ENCODE peak calls at places on chromosome 2, in seven cellular contexts. B is choroid plexus epithelial cell, Q is astrocyte of the spinal cord, D is Calu3, H is bronchial epithelial cell, O is pancreas, W is right lobe of liver. K is an unnamed sample.

GRCh38 chr2:47058061-47058931 is 96.8 kb downstream of the STPG4 start:
- DNase-seq in B (peak), Q (peak), D (no peak), H (no peak), O (no peak), W (no peak), K (no peak)

GRCh38 chr2:202687276-202687675 is 52.5 kb downstream of the FAM117B start:
- DNase-seq in B (no peak), Q (no peak), D (no peak), H (peak), O (no peak), W (no peak), K (no peak)

GRCh38 chr2:45851111-45851510 is 199.6 kb downstream of the PRKCE start:
- DNase-seq in B (no peak), Q (peak), D (no peak), H (peak), O (no peak), W (no peak), K (no peak)

GRCh38 chr2:53445376-53446072 is 322.1 kb upstream of the CHAC2 start:
- DNase-seq in B (peak), Q (peak), D (no peak), H (peak), O (no peak), W (no peak), K (no peak)

GRCh38 chr2:60002158-60002867 is 551.1 kb downstream of the BCL11A start:
- DNase-seq in B (no peak), Q (no peak), D (no peak), H (no peak), O (no peak), W (no peak), K (no peak)

GRCh38 chr2:113720167-113720566 is 36.3 kb downstream of the SLC35F5 start:
- DNase-seq in B (peak), Q (no peak), D (no peak), H (peak), O (no peak), W (no peak), K (no peak)

GRCh38 chr2:46632349-46632748 is 153.0 kb downstream of the TMEM247 start:
- DNase-seq in B (peak), Q (peak), D (no peak), H (peak), O (no peak), W (no peak), K (no peak)

GRCh38 chr2:218368621-218369153 is 12.0 kb downstream of the CATIP start:
- DNase-seq in B (peak), Q (no peak), D (no peak), H (no peak), O (no peak), W (peak), K (no peak)

GRCh38 chr2:105290981-105291660 is 38.4 kb downstream of the TGFBRAP1 start:
- DNase-seq in B (no peak), Q (no peak), D (no peak), H (peak), O (no peak), W (no peak), K (no peak)

GRCh38 chr2:65020943-65021528 is 31.8 kb downstream of the SLC1A4 start:
- DNase-seq in B (no peak), Q (no peak), D (no peak), H (peak), O (no peak), W (no peak), K (no peak)

GRCh38 chr2:152242787-152243472 is 67.4 kb upstream of the STAM2 start:
- DNase-seq in B (no peak), Q (no peak), D (no peak), H (no peak), O (no peak), W (no peak), K (no peak)

GRCh38 chr2:18788590-18788989 is 199.2 kb upstream of the NT5C1B start:
- DNase-seq in B (peak), Q (peak), D (no peak), H (no peak), O (peak), W (peak), K (no peak)

GRCh38 chr2:938181-939005 is 12.3 kb upstream of the SNTG2 start:
- DNase-seq in B (no peak), Q (no peak), D (no peak), H (no peak), O (no peak), W (no peak), K (no peak)

GRCh38 chr2:937530-937929 is 13.1 kb upstream of the SNTG2 start:
- DNase-seq in B (peak), Q (peak), D (no peak), H (no peak), O (no peak), W (no peak), K (no peak)

GRCh38 chr2:941811-942360 is 8.8 kb upstream of the SNTG2 start:
- DNase-seq in B (no peak), Q (no peak), D (no peak), H (no peak), O (no peak), W (no peak), K (no peak)

GRCh38 chr2:942775-943460 is 7.7 kb upstream of the SNTG2 start:
- DNase-seq in B (no peak), Q (no peak), D (no peak), H (no peak), O (no peak), W (no peak), K (no peak)

DNA sequence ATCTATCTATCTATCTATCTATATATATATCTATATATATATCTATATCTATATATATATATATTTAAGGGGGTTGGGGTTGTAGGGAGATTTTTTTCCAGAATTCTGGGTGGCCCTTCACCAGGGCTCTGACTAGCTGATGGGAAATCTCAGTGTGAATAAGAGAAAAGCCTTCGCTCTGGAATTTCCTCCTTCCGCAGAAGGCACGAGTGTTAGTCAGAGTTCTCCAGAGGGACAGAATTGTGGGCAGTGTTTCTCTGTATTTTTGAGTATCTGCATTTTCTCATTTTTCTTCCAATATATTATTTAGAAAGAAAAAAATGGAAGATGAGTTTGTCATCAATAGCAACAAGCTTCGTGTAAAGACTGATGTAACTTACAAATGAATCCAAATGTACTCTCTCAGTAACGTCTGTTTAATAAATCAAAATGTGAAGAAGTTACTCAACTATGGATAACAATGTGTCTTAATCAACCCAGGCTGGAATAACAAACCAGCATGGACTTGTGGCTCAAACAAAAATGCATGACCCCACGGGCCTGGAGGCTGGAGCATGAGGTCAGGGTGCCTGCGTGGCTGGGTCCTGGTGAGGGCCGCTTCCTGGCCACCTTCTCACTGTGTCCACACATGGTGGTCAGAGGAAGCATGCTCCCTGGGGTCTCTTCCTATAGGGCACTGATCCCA is 10.6 kb upstream of the SNTG2 start:
- DNase-seq in B (peak), Q (peak), D (no peak), H (no peak), O (no peak), W (no peak), K (no peak)
- TF ChIP-seq CTCF in B (no peak), Q (no peak), D (no peak), H (no peak), O (no peak), W (no peak), K (no peak)

GRCh38 chr2:172427990-172428840 is 829 bp downstream of the ITGA6 start:
- DNase-seq in B (no peak), Q (peak), D (peak), H (no peak), O (peak), W (peak), K (peak)
- TF ChIP-seq CTCF in B (no peak), Q (peak), D (peak), H (peak), O (no peak), W (no peak), K (no peak)

DNA sequence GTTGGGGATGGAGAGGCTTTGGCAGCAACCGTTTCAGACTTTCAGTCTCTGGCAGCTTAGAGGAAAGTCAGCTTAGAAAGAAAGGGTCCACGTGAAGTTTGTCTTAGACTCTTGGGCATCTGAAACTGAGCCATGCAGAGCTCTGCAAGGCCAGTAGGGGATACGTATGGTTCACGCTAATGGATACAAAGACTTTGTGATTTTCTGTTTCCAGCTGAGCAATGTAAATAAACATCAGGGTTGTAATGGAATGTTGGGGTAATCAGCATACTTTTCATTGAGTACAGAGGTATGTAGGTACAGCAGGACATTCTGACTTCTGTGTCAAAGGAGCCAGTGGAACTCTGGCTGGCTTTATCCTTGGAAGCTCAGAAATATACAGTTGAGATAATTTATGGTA is 31.0 kb downstream of the RALB start:
- DNase-seq in B (peak), Q (peak), D (no peak), H (no peak), O (no peak), W (no peak), K (no peak)
- TF ChIP-seq CTCF in B (peak), Q (peak), D (no peak), H (no peak), O (no peak), W (no peak), K (peak)

GRCh38 chr2:22829806-22830205 is 555.2 kb upstream of the KLHL29 start:
- DNase-seq in B (no peak), Q (no peak), D (no peak), H (no peak), O (no peak), W (no peak), K (no peak)
- TF ChIP-seq CTCF in B (no peak), Q (no peak), D (no peak), H (no peak), O (no peak), W (no peak), K (no peak)

DNA sequence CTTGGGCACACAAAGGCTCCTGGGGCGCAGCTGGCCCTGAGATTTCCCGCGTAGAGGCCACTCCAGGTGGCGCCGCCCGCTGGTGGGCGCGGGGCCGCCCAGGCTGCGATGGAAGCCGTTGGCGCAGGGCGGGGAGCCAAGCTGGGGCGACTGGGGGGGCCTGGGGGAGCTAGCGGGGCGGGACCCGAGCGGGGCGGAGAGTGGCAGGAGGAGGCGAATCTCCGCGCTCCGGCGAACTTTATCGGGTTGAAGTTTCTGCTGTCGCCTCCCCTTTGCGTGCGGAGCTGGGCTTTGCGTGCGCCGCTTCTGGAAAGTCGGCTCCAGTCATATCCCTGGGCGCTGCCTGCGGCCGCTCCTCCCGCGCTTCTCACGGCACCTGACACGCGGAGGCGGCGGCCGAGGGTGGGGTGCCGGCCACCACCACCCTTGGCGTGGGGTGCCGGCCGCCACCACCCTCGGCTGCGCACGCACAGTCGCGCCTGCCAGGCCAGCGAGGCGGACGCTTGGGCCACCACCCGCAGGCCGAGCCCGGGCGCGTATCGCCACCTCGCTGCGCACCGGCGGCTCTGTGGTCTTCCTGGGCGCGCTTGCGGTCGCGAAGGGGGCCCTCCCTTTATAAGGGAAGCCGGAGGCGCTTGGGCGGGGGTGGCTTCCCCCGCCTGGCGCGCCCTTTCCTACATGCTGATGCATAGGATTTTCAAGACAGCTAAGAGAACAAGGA is 919 bp upstream of the CYP1B1 start:
- DNase-seq in B (peak), Q (peak), D (peak), H (peak), O (peak), W (peak), K (peak)
- TF ChIP-seq CTCF in B (peak), Q (peak), D (peak), H (peak), O (no peak), W (peak), K (peak)

DNA sequence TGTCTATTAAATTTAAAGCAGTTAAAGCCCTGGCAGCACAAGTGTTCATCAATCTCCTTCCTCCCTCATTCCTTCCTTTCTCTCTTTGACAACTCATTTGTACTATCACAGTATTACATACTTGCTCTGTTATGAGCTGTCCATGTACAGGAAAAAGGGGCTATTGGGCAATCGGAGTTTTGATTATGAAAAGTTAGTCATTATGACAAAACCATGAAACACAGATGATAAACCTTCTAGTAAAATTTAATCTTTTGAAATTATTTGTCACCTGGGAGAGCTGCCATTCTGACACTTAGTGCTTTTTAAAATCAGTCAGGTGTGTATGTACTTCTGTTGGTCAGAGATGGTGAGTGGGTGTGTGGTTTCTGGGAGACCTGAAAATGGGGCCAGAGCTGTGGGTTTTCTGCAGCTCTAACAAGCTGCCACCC is 39.4 kb downstream of the MAP4K4 start:
- DNase-seq in B (peak), Q (peak), D (no peak), H (peak), O (no peak), W (no peak), K (no peak)
- TF ChIP-seq CTCF in B (no peak), Q (no peak), D (no peak), H (no peak), O (no peak), W (no peak), K (no peak)

DNA sequence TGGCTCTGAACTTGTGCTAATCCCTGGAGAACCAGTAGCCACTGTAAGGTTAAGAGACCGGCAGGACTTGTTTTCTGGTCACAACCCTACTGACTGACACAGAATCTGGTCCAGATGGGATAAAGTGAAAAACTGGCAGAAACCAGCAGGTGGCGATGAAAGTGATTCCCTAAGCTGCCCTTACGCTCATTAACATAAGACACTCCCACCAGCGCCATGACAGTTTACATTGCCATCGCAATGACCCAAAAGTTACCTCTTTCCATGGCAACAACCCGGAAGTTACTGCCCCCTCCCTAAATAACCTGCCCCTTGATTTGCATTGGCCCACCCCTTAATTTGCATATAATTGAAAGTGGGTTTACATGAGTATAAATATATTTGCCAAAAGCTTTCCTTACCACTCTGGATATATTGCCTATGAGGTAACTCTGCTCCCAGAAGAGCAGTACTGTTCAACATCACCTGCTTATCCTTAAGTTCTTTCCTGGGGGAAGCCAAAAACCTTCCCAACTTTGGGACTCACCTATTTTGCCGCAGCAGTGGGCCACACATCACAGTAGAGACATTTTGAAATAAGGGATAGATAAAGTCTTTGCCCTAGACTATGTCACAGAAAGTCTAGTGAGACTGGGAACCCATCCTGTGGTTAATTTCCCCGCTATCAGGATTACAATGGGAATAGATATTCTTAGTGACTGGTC is 35.8 kb upstream of the AFF3 start:
- DNase-seq in B (peak), Q (peak), D (peak), H (peak), O (peak), W (peak), K (peak)
- TF ChIP-seq CTCF in B (peak), Q (peak), D (peak), H (peak), O (no peak), W (peak), K (peak)

GRCh38 chr2:234496835-234497591 is at the start of gene ARL4C:
- DNase-seq in B (peak), Q (peak), D (peak), H (peak), O (peak), W (peak), K (peak)
- TF ChIP-seq CTCF in B (peak), Q (no peak), D (no peak), H (no peak), O (no peak), W (no peak), K (no peak)

GRCh38 chr2:241801611-241802420 is 7.2 kb upstream of the NEU4 start:
- DNase-seq in B (no peak), Q (no peak), D (no peak), H (no peak), O (no peak), W (no peak), K (no peak)

GRCh38 chr2:241802421-241802749 is 6.6 kb upstream of the NEU4 start:
- DNase-seq in B (no peak), Q (no peak), D (no peak), H (no peak), O (no peak), W (peak), K (no peak)

GRCh38 chr2:241803387-241804325 is 5.3 kb upstream of the NEU4 start:
- DNase-seq in B (peak), Q (peak), D (peak), H (peak), O (peak), W (peak), K (no peak)

GRCh38 chr2:241802806-241803318 is 6.1 kb upstream of the NEU4 start:
- DNase-seq in B (no peak), Q (no peak), D (no peak), H (no peak), O (peak), W (no peak), K (no peak)

GRCh38 chr2:241804326-241805276 is 4.4 kb upstream of the NEU4 start:
- DNase-seq in B (peak), Q (no peak), D (no peak), H (no peak), O (peak), W (peak), K (no peak)
- TF ChIP-seq CTCF in B (peak), Q (no peak), D (no peak), H (no peak), O (no peak), W (no peak), K (no peak)